ENCODE peak calls at places on chromosomes 5 and 9, in ten cellular contexts. One of them, this sample, is unnamed. For H3K9me2, the result is how much of the 10 kb centered on the place peaks cover.

GRCh38 chr9:6006968-6007769 is 8.3 kb downstream of the RANBP6 start:
- DNase-seq in Karpas-422: peak
- DNase-seq in PC-3: peak
- DNase-seq in GM23248: peak
- DNase-seq in PC-9: peak
- DNase-seq in GM23338: peak
- DNase-seq in SK-N-SH: peak
- DNase-seq in OCI-LY7: peak
- DNase-seq in MM.1S: peak
- DNase-seq in HCT116: peak
- DNase-seq in this sample: peak

GRCh38 chr9:114285166-114285867 is 37.6 kb upstream of the ORM1 start:
- DNase-seq in OCI-LY7: no peak
- DNase-seq in GM23338: no peak
- DNase-seq in HCT116: no peak
- DNase-seq in MM.1S: no peak
- DNase-seq in PC-3: peak
- DNase-seq in GM23248: peak
- DNase-seq in PC-9: no peak
- DNase-seq in SK-N-SH: peak
- DNase-seq in Karpas-422: no peak
- DNase-seq in this sample: peak

GRCh38 chr5:34889394-34889793 is 25.9 kb downstream of the RAD1 start:
- DNase-seq in HCT116: no peak
- DNase-seq in GM23338: no peak
- DNase-seq in GM23248: no peak
- DNase-seq in OCI-LY7: no peak
- DNase-seq in SK-N-SH: no peak
- DNase-seq in MM.1S: no peak
- DNase-seq in PC-3: no peak
- DNase-seq in PC-9: no peak
- DNase-seq in Karpas-422: no peak
- DNase-seq in this sample: no peak

GRCh38 chr9:17484906-17485305 is 94.0 kb upstream of the SH3GL2 start:
- DNase-seq in GM23338: no peak
- DNase-seq in SK-N-SH: no peak
- DNase-seq in GM23248: peak
- DNase-seq in OCI-LY7: no peak
- DNase-seq in PC-9: no peak
- DNase-seq in MM.1S: no peak
- DNase-seq in HCT116: no peak
- DNase-seq in PC-3: no peak
- DNase-seq in Karpas-422: no peak
- DNase-seq in this sample: no peak

GRCh38 chr5:15105799-15106393 is 234.3 kb upstream of the ANKH start:
- DNase-seq in MM.1S: peak
- DNase-seq in PC-9: no peak
- DNase-seq in Karpas-422: peak
- DNase-seq in OCI-LY7: peak
- DNase-seq in PC-3: peak
- DNase-seq in GM23338: peak
- DNase-seq in GM23248: peak
- DNase-seq in HCT116: peak
- DNase-seq in SK-N-SH: peak
- DNase-seq in this sample: peak

GRCh38 chr5:96248152-96248551 is 184.9 kb downstream of the PCSK1 start:
- DNase-seq in GM23338: no peak
- DNase-seq in Karpas-422: no peak
- DNase-seq in PC-9: no peak
- DNase-seq in GM23248: peak
- DNase-seq in OCI-LY7: no peak
- DNase-seq in MM.1S: no peak
- DNase-seq in HCT116: no peak
- DNase-seq in SK-N-SH: no peak
- DNase-seq in PC-3: no peak
- DNase-seq in this sample: no peak

GRCh38 chr5:149447373-149448367 is 68.6 kb upstream of the IL17B start:
- DNase-seq in GM23338: no peak
- DNase-seq in OCI-LY7: no peak
- DNase-seq in GM23248: no peak
- DNase-seq in SK-N-SH: no peak
- DNase-seq in PC-9: no peak
- DNase-seq in Karpas-422: no peak
- DNase-seq in MM.1S: no peak
- DNase-seq in PC-3: no peak
- DNase-seq in HCT116: no peak
- DNase-seq in this sample: no peak

GRCh38 chr5:9284781-9285307 is 261.0 kb downstream of the SEMA5A start:
- DNase-seq in PC-9: no peak
- DNase-seq in GM23248: peak
- DNase-seq in OCI-LY7: no peak
- DNase-seq in GM23338: no peak
- DNase-seq in MM.1S: no peak
- DNase-seq in HCT116: no peak
- DNase-seq in SK-N-SH: peak
- DNase-seq in PC-3: no peak
- DNase-seq in Karpas-422: no peak
- DNase-seq in this sample: no peak

GRCh38 chr9:28539432-28539831 is 966.2 kb upstream of the C9orf72 start:
- DNase-seq in Karpas-422: no peak
- DNase-seq in SK-N-SH: no peak
- DNase-seq in HCT116: no peak
- DNase-seq in PC-9: peak
- DNase-seq in GM23338: no peak
- DNase-seq in GM23248: no peak
- DNase-seq in MM.1S: no peak
- DNase-seq in OCI-LY7: no peak
- DNase-seq in PC-3: peak
- DNase-seq in this sample: no peak

GRCh38 chr9:28542928-28543327 is 969.6 kb upstream of the C9orf72 start:
- DNase-seq in GM23248: no peak
- DNase-seq in HCT116: no peak
- DNase-seq in MM.1S: no peak
- DNase-seq in PC-9: no peak
- DNase-seq in Karpas-422: no peak
- DNase-seq in OCI-LY7: no peak
- DNase-seq in PC-3: no peak
- DNase-seq in SK-N-SH: no peak
- DNase-seq in GM23338: no peak
- DNase-seq in this sample: no peak

DNA sequence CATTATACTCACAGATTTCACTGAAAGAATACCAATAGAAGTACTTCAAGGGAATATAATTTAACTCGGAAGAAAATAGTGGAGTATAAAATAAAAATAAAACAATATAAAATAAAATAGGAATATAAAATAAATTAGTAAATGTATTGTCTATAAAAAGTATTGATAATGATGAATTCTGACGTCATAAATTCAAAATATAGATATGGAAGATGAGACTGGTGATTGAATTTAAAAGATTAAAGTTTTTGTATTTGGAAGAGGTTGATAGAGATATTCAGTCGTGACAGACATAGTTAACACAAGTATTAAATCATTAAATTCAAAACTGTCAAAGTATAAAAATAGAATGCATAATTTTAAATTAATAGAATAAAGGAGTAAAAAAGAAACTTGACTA is 964.9 kb upstream of the C9orf72 start:
- DNase-seq in GM23248: no peak
- DNase-seq in SK-N-SH: no peak
- DNase-seq in OCI-LY7: no peak
- DNase-seq in PC-3: no peak
- DNase-seq in MM.1S: no peak
- DNase-seq in Karpas-422: no peak
- DNase-seq in PC-9: no peak
- DNase-seq in HCT116: no peak
- DNase-seq in GM23338: no peak
- DNase-seq in this sample: no peak
- H3K9me2 ChIP-seq in GM23248: under half
- H3K9me2 ChIP-seq in SK-N-SH: under half
- H3K9me2 ChIP-seq in OCI-LY7: under half
- H3K9me2 ChIP-seq in PC-3: under half
- H3K9me2 ChIP-seq in MM.1S: under half
- H3K9me2 ChIP-seq in Karpas-422: under half
- H3K9me2 ChIP-seq in PC-9: under half
- H3K9me2 ChIP-seq in HCT116: under half
- H3K9me2 ChIP-seq in GM23338: under half
- H3K9me2 ChIP-seq in this sample: under half

GRCh38 chr5:75055727-75056144 is 3.4 kb upstream of the GCNT4 start:
- DNase-seq in Karpas-422: no peak
- DNase-seq in HCT116: no peak
- DNase-seq in GM23338: peak
- DNase-seq in OCI-LY7: no peak
- DNase-seq in GM23248: peak
- DNase-seq in SK-N-SH: no peak
- DNase-seq in MM.1S: no peak
- DNase-seq in PC-9: peak
- DNase-seq in PC-3: no peak
- DNase-seq in this sample: no peak

GRCh38 chr5:75051217-75051751 is 1.1 kb downstream of the GCNT4 start:
- DNase-seq in HCT116: no peak
- DNase-seq in MM.1S: no peak
- DNase-seq in GM23338: peak
- DNase-seq in SK-N-SH: no peak
- DNase-seq in GM23248: peak
- DNase-seq in Karpas-422: no peak
- DNase-seq in PC-9: no peak
- DNase-seq in OCI-LY7: no peak
- DNase-seq in PC-3: no peak
- DNase-seq in this sample: peak

GRCh38 chr5:75052461-75053285 is at the start of gene GCNT4:
- DNase-seq in HCT116: no peak
- DNase-seq in PC-9: no peak
- DNase-seq in GM23338: peak
- DNase-seq in OCI-LY7: no peak
- DNase-seq in PC-3: peak
- DNase-seq in Karpas-422: no peak
- DNase-seq in GM23248: peak
- DNase-seq in MM.1S: no peak
- DNase-seq in SK-N-SH: peak
- DNase-seq in this sample: peak

GRCh38 chr5:75053286-75054109 is 1.1 kb upstream of the GCNT4 start:
- DNase-seq in OCI-LY7: no peak
- DNase-seq in SK-N-SH: peak
- DNase-seq in PC-9: peak
- DNase-seq in PC-3: peak
- DNase-seq in GM23338: peak
- DNase-seq in GM23248: peak
- DNase-seq in HCT116: no peak
- DNase-seq in Karpas-422: no peak
- DNase-seq in MM.1S: peak
- DNase-seq in this sample: peak

DNA sequence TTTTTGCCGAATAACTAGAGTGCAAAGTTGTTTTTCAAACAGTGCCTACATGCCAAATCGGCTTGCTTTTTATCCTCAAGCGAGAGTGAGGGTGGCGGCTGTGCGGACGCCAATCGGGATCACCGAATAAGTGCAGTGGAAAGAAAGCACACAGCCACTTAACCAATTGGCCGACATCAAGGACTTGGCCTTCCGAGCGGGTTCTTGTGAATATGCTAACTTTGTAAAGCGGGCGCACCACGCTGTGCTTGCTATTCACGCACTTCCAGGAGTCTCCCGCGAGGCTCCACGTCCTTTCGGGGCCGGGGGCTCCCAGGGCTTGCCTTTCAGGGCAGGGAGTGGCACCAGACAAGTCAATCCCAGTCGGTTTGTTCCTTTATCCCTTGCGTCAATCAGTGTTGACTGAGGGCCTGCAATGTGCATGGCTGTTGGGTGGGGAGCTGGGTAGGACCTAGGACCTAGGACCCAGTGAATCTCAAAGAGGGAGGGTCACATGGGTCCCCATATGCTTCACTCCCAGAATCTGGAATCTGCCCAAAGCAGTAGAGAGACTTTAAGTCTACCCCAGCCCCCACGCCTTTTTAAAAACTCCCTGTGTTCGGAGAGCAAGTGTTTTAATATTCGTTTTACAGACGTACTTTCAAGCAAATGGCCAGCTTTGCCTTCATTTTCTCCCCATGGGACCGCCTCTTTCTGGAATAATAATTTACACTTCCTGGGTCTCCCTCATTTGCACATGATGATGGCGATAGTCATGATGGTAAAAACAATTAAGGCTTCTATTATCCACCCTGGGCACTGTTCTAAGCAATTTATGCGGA is 2.0 kb upstream of the GCNT4 start:
- DNase-seq in HCT116: no peak
- DNase-seq in SK-N-SH: peak
- DNase-seq in PC-3: no peak
- DNase-seq in PC-9: no peak
- DNase-seq in GM23338: peak
- DNase-seq in GM23248: peak
- DNase-seq in MM.1S: no peak
- DNase-seq in OCI-LY7: no peak
- DNase-seq in Karpas-422: no peak
- DNase-seq in this sample: peak
- H3K4me2 ChIP-seq in HCT116: peak
- H3K4me2 ChIP-seq in SK-N-SH: peak
- H3K4me2 ChIP-seq in PC-3: peak
- H3K4me2 ChIP-seq in PC-9: peak
- H3K4me2 ChIP-seq in GM23338: peak
- H3K4me2 ChIP-seq in GM23248: peak
- H3K4me2 ChIP-seq in MM.1S: peak
- H3K4me2 ChIP-seq in OCI-LY7: no peak
- H3K4me2 ChIP-seq in Karpas-422: no peak
- H3K4me2 ChIP-seq in this sample: peak

DNA sequence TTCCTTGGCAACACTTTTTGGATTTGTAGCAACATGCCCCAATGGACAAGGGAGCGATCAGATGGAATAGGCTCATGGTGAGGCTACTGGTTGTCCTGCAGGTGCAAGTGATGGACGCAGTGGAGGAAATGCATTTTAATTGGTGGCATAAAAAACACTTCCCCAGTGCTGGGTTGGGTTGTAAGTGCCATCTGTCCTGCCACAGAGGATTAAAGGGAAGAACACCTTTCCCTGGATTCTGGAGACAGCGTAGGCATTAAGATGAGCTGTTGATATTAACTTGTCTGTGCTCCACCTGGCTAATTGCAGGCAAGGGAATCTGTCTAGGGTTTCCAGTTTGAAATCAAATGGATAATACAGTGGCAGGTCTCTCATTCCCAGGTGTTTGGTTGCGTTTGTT is 173.4 kb downstream of the ZNF462 start:
- DNase-seq in GM23338: no peak
- DNase-seq in PC-9: no peak
- DNase-seq in MM.1S: no peak
- DNase-seq in PC-3: no peak
- DNase-seq in HCT116: no peak
- DNase-seq in GM23248: no peak
- DNase-seq in OCI-LY7: no peak
- DNase-seq in SK-N-SH: no peak
- DNase-seq in Karpas-422: no peak
- DNase-seq in this sample: no peak
- H3K9me2 ChIP-seq in GM23338: under half
- H3K9me2 ChIP-seq in PC-9: under half
- H3K9me2 ChIP-seq in MM.1S: under half
- H3K9me2 ChIP-seq in PC-3: under half
- H3K9me2 ChIP-seq in HCT116: under half
- H3K9me2 ChIP-seq in GM23248: under half
- H3K9me2 ChIP-seq in OCI-LY7: under half
- H3K9me2 ChIP-seq in SK-N-SH: under half
- H3K9me2 ChIP-seq in Karpas-422: under half
- H3K9me2 ChIP-seq in this sample: under half

DNA sequence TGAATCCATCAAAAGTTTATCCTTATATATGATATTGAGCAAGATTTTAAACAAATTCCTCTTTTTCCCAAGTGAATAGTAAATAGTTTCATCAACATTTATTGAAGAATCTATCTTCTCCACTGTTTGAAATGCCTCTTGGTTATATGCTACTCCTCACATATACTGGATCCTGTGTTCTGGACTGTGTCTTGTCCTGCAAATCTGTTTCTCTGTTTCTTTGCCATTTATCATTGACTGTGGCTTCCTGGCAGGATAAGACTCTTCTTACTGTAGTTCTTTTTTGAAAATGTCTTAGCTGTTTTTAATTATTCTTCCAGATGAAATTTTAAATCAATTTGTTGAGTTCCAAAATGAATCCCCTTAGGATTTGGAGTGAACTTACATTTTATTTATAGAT is 27.8 kb downstream of the RALGPS1 start:
- DNase-seq in GM23248: no peak
- DNase-seq in PC-9: no peak
- DNase-seq in SK-N-SH: no peak
- DNase-seq in PC-3: no peak
- DNase-seq in Karpas-422: no peak
- DNase-seq in MM.1S: no peak
- DNase-seq in HCT116: no peak
- DNase-seq in GM23338: no peak
- DNase-seq in OCI-LY7: no peak
- DNase-seq in this sample: no peak
- H3K4me2 ChIP-seq in GM23248: no peak
- H3K4me2 ChIP-seq in PC-9: no peak
- H3K4me2 ChIP-seq in SK-N-SH: no peak
- H3K4me2 ChIP-seq in PC-3: no peak
- H3K4me2 ChIP-seq in Karpas-422: no peak
- H3K4me2 ChIP-seq in MM.1S: no peak
- H3K4me2 ChIP-seq in HCT116: no peak
- H3K4me2 ChIP-seq in GM23338: no peak
- H3K4me2 ChIP-seq in OCI-LY7: no peak
- H3K4me2 ChIP-seq in this sample: no peak